ENCODE peak calls at places on chromosomes 13 and 19, in five cellular contexts. One of them, this sample, is unnamed.

GRCh38 chr13:102400619-102401125 is 1.2 kb downstream of the FGF14 start:
- DNase-seq in PC-3: no peak
- DNase-seq in HCT116: no peak
- DNase-seq in MM.1S: no peak
- DNase-seq in neural progenitor cell: peak
- DNase-seq in this sample: peak

GRCh38 chr13:109803822-109804221 is 17.4 kb upstream of the IRS2 start:
- DNase-seq in PC-3: peak
- DNase-seq in HCT116: no peak
- DNase-seq in MM.1S: no peak
- DNase-seq in neural progenitor cell: no peak
- DNase-seq in this sample: no peak

GRCh38 chr13:45681101-45681500 is 21.0 kb upstream of the CBY2 start:
- DNase-seq in PC-3: no peak
- DNase-seq in HCT116: no peak
- DNase-seq in MM.1S: no peak
- DNase-seq in neural progenitor cell: no peak
- DNase-seq in this sample: peak

GRCh38 chr19:19372656-19373416 is 32.6 kb upstream of the GATAD2A start:
- DNase-seq in PC-3: peak
- DNase-seq in HCT116: peak
- DNase-seq in MM.1S: peak
- DNase-seq in neural progenitor cell: no peak
- DNase-seq in this sample: peak

GRCh38 chr19:19558055-19558454 is 20.0 kb downstream of the CILP2 start:
- DNase-seq in PC-3: no peak
- DNase-seq in HCT116: no peak
- DNase-seq in MM.1S: no peak
- DNase-seq in neural progenitor cell: no peak
- DNase-seq in this sample: no peak

GRCh38 chr19:3098515-3099346 is 4.6 kb downstream of the GNA11 start:
- DNase-seq in PC-3: no peak
- DNase-seq in HCT116: no peak
- DNase-seq in MM.1S: no peak
- DNase-seq in neural progenitor cell: no peak
- DNase-seq in this sample: peak

GRCh38 chr13:82480415-82480814 is 1401.9 kb downstream of the SLITRK1 start:
- DNase-seq in PC-3: peak
- DNase-seq in HCT116: no peak
- DNase-seq in MM.1S: peak
- DNase-seq in neural progenitor cell: peak
- DNase-seq in this sample: peak

GRCh38 chr13:109246001-109246400 is 540.4 kb downstream of the IRS2 start:
- DNase-seq in PC-3: no peak
- DNase-seq in HCT116: no peak
- DNase-seq in MM.1S: no peak
- DNase-seq in neural progenitor cell: peak
- DNase-seq in this sample: no peak

GRCh38 chr13:109764474-109765292 is 21.7 kb downstream of the IRS2 start:
- DNase-seq in PC-3: no peak
- DNase-seq in HCT116: no peak
- DNase-seq in MM.1S: no peak
- DNase-seq in neural progenitor cell: peak
- DNase-seq in this sample: peak

GRCh38 chr19:55640043-55640576 is 692 bp upstream of the ZNF580 start:
- DNase-seq in PC-3: no peak
- DNase-seq in HCT116: no peak
- DNase-seq in MM.1S: no peak
- DNase-seq in neural progenitor cell: peak
- DNase-seq in this sample: peak

GRCh38 chr13:76928456-76928855 is 19.9 kb upstream of the ACOD1 start:
- DNase-seq in PC-3: no peak
- DNase-seq in HCT116: no peak
- DNase-seq in MM.1S: no peak
- DNase-seq in neural progenitor cell: no peak
- DNase-seq in this sample: peak

GRCh38 chr13:42991892-42992584 is at the start of gene EPSTI1:
- DNase-seq in PC-3: peak
- DNase-seq in HCT116: no peak
- DNase-seq in MM.1S: peak
- DNase-seq in neural progenitor cell: peak
- DNase-seq in this sample: peak

GRCh38 chr13:73372691-73373627 is 314.2 kb downstream of the KLF5 start:
- DNase-seq in PC-3: no peak
- DNase-seq in HCT116: no peak
- DNase-seq in MM.1S: no peak
- DNase-seq in neural progenitor cell: no peak
- DNase-seq in this sample: no peak

GRCh38 chr13:84553252-84553651 is 671.0 kb upstream of the SLITRK1 start:
- DNase-seq in PC-3: no peak
- DNase-seq in HCT116: no peak
- DNase-seq in MM.1S: no peak
- DNase-seq in neural progenitor cell: no peak
- DNase-seq in this sample: no peak

GRCh38 chr19:16702123-16702522 is 17.5 kb upstream of the NWD1 start:
- DNase-seq in PC-3: no peak
- DNase-seq in HCT116: no peak
- DNase-seq in MM.1S: no peak
- DNase-seq in neural progenitor cell: no peak
- DNase-seq in this sample: peak

GRCh38 chr19:15251749-15252397 is 19.6 kb upstream of the EPHX3 start:
- DNase-seq in PC-3: peak
- DNase-seq in HCT116: no peak
- DNase-seq in MM.1S: no peak
- DNase-seq in neural progenitor cell: peak
- DNase-seq in this sample: peak

GRCh38 chr19:45358213-45358792 is 12.1 kb downstream of the ERCC2 start:
- DNase-seq in PC-3: no peak
- DNase-seq in HCT116: no peak
- DNase-seq in MM.1S: no peak
- DNase-seq in neural progenitor cell: no peak
- DNase-seq in this sample: no peak

GRCh38 chr13:108226184-108226583 is 8.0 kb downstream of the ABHD13 start:
- DNase-seq in PC-3: no peak
- DNase-seq in HCT116: no peak
- DNase-seq in MM.1S: no peak
- DNase-seq in neural progenitor cell: no peak
- DNase-seq in this sample: no peak

GRCh38 chr13:73702419-73703071 is 431.7 kb downstream of the KLF12 start:
- DNase-seq in PC-3: peak
- DNase-seq in HCT116: no peak
- DNase-seq in MM.1S: peak
- DNase-seq in neural progenitor cell: no peak
- DNase-seq in this sample: no peak

GRCh38 chr19:18274776-18275356 is 614 bp upstream of the IQCN start:
- DNase-seq in PC-3: peak
- DNase-seq in HCT116: no peak
- DNase-seq in MM.1S: no peak
- DNase-seq in neural progenitor cell: no peak
- DNase-seq in this sample: peak

GRCh38 chr13:64278493-64278892 is 2862.8 kb upstream of the PCDH20 start:
- DNase-seq in PC-3: peak
- DNase-seq in HCT116: no peak
- DNase-seq in MM.1S: no peak
- DNase-seq in neural progenitor cell: no peak
- DNase-seq in this sample: peak

GRCh38 chr19:8148410-8149231 is 771 bp downstream of the FBN3 start:
- DNase-seq in PC-3: peak
- DNase-seq in HCT116: peak
- DNase-seq in MM.1S: no peak
- DNase-seq in neural progenitor cell: peak
- DNase-seq in this sample: no peak

GRCh38 chr19:10279737-10280442 is 6.9 kb upstream of the ICAM4 start:
- DNase-seq in PC-3: no peak
- DNase-seq in HCT116: no peak
- DNase-seq in MM.1S: no peak
- DNase-seq in neural progenitor cell: no peak
- DNase-seq in this sample: no peak

GRCh38 chr19:18717601-18718000 is 34.1 kb downstream of the CRTC1 start:
- DNase-seq in PC-3: no peak
- DNase-seq in HCT116: no peak
- DNase-seq in MM.1S: no peak
- DNase-seq in neural progenitor cell: no peak
- DNase-seq in this sample: no peak

GRCh38 chr13:98199480-98199879 is 22.4 kb upstream of the RNF113B start:
- DNase-seq in PC-3: no peak
- DNase-seq in HCT116: no peak
- DNase-seq in MM.1S: no peak
- DNase-seq in neural progenitor cell: no peak
- DNase-seq in this sample: no peak

GRCh38 chr13:96089139-96089538 is 768 bp upstream of the HS6ST3 start:
- DNase-seq in PC-3: no peak
- DNase-seq in HCT116: no peak
- DNase-seq in MM.1S: no peak
- DNase-seq in neural progenitor cell: no peak
- DNase-seq in this sample: no peak
- TF ChIP-seq EZH2 in PC-3: no peak
- TF ChIP-seq EZH2 in HCT116: no peak
- TF ChIP-seq EZH2 in MM.1S: no peak
- TF ChIP-seq EZH2 in neural progenitor cell: no peak
- TF ChIP-seq EZH2 in this sample: no peak

DNA sequence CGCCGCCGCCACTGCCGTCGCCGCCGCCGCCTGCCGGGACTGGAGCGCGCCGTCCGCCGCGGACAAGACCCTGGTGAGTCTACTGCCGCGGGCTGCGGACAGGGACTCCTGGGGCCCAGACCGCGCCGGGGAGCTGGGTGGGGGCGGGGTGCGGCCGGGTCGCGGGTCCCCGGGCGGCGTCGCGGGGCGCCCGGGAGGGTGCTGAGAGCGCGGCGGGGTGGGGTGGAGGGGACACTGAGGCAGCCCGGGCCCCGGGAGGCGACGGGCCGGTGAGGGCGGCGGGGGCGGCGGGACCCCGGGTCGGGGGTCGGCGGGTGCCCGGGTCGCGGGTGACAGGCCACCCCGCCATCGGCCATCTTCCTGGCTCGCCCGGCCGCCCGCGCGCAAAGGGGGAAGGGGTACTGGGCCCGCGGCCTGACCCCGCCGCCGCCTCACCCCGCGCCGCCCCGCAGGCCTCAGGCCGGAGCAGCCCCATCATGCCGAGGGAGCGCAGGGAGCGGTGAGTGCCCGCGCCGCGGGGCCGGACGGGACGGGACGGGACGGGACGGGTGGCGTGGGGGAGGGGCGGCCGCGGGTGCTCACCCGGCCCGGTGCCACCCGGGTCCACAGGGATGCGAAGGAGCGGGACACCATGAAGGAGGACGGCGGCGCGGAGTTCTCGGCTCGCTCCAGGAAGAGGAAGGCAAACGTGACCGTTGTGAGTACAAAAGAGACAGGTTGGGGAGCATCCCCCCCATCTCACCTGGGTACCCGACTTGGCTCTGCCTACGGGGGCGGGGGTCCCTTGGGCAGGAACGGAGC is 489 bp downstream of the CCNE1 start:
- DNase-seq in PC-3: no peak
- DNase-seq in HCT116: no peak
- DNase-seq in MM.1S: peak
- DNase-seq in neural progenitor cell: peak
- DNase-seq in this sample: peak
- TF ChIP-seq EZH2phosphoT487 in PC-3: no peak
- TF ChIP-seq EZH2phosphoT487 in HCT116: no peak
- TF ChIP-seq EZH2phosphoT487 in MM.1S: no peak
- TF ChIP-seq EZH2phosphoT487 in neural progenitor cell: no peak
- TF ChIP-seq EZH2phosphoT487 in this sample: no peak

GRCh38 chr19:35045667-35046300 is 4.3 kb downstream of the HPN start:
- DNase-seq in PC-3: peak
- DNase-seq in HCT116: no peak
- DNase-seq in MM.1S: peak
- DNase-seq in neural progenitor cell: peak
- DNase-seq in this sample: peak

GRCh38 chr19:35043906-35044305 is 2.4 kb downstream of the HPN start:
- DNase-seq in PC-3: no peak
- DNase-seq in HCT116: no peak
- DNase-seq in MM.1S: no peak
- DNase-seq in neural progenitor cell: no peak
- DNase-seq in this sample: no peak

GRCh38 chr19:35044317-35045117 is 3.0 kb downstream of the HPN start:
- DNase-seq in PC-3: peak
- DNase-seq in HCT116: no peak
- DNase-seq in MM.1S: peak
- DNase-seq in neural progenitor cell: peak
- DNase-seq in this sample: peak

GRCh38 chr19:35048911-35049411 is 7.4 kb downstream of the HPN start:
- DNase-seq in PC-3: no peak
- DNase-seq in HCT116: no peak
- DNase-seq in MM.1S: no peak
- DNase-seq in neural progenitor cell: no peak
- DNase-seq in this sample: no peak

DNA sequence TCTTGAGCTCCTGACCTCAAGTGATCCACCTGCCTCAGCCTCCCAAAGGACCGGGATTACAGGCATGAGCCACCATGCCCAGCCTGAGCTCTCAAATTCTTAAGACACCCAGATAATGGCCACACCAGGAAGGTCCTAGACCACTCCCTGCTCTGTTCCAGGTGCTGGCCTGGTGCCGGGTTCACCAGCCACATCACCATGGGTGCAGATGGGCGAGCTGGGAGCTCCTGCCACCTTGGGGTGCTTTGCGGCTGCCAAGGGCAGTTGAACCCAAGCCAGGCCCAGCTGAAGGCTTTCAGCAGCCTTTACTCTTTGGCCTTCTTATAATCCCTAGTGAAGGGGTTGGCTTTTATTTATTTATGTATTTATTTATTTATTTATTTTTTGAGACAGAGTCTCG is 4.9 kb downstream of the HPN start:
- DNase-seq in PC-3: no peak
- DNase-seq in HCT116: no peak
- DNase-seq in MM.1S: no peak
- DNase-seq in neural progenitor cell: no peak
- DNase-seq in this sample: no peak
- H3K9ac ChIP-seq in PC-3: no peak
- H3K9ac ChIP-seq in HCT116: no peak
- H3K9ac ChIP-seq in MM.1S: no peak
- H3K9ac ChIP-seq in neural progenitor cell: no peak
- H3K9ac ChIP-seq in this sample: no peak

GRCh38 chr19:1752009-1752756 is 1.1 kb upstream of the ONECUT3 start:
- DNase-seq in PC-3: no peak
- DNase-seq in HCT116: no peak
- DNase-seq in MM.1S: no peak
- DNase-seq in neural progenitor cell: no peak
- DNase-seq in this sample: no peak
- TF ChIP-seq EZH2 in PC-3: no peak
- TF ChIP-seq EZH2 in HCT116: no peak
- TF ChIP-seq EZH2 in MM.1S: no peak
- TF ChIP-seq EZH2 in neural progenitor cell: peak
- TF ChIP-seq EZH2 in this sample: peak

GRCh38 chr13:113034451-113035208 is 65.6 kb downstream of the MCF2L start:
- DNase-seq in PC-3: peak
- DNase-seq in HCT116: no peak
- DNase-seq in MM.1S: no peak
- DNase-seq in neural progenitor cell: peak
- DNase-seq in this sample: peak
- TF ChIP-seq EZH2phosphoT487 in PC-3: no peak
- TF ChIP-seq EZH2phosphoT487 in HCT116: no peak
- TF ChIP-seq EZH2phosphoT487 in MM.1S: no peak
- TF ChIP-seq EZH2phosphoT487 in neural progenitor cell: no peak
- TF ChIP-seq EZH2phosphoT487 in this sample: no peak

GRCh38 chr19:28393574-28394336 is 819.2 kb downstream of the UQCRFS1 start:
- DNase-seq in PC-3: no peak
- DNase-seq in HCT116: no peak
- DNase-seq in MM.1S: peak
- DNase-seq in neural progenitor cell: peak
- DNase-seq in this sample: peak
- H3K9ac ChIP-seq in PC-3: no peak
- H3K9ac ChIP-seq in HCT116: no peak
- H3K9ac ChIP-seq in MM.1S: peak
- H3K9ac ChIP-seq in neural progenitor cell: no peak
- H3K9ac ChIP-seq in this sample: no peak

GRCh38 chr19:47545061-47545948 is 27.6 kb downstream of the ZNF541 start:
- DNase-seq in PC-3: no peak
- DNase-seq in HCT116: no peak
- DNase-seq in MM.1S: no peak
- DNase-seq in neural progenitor cell: no peak
- DNase-seq in this sample: no peak
- TF ChIP-seq EZH2 in PC-3: no peak
- TF ChIP-seq EZH2 in HCT116: no peak
- TF ChIP-seq EZH2 in MM.1S: no peak
- TF ChIP-seq EZH2 in neural progenitor cell: no peak
- TF ChIP-seq EZH2 in this sample: no peak

This sample was measured in GM23248.